ENCODE peak calls at places on chromosomes 6 and 20, in nine cellular contexts. G is brain microvascular endothelial cell, Z is activated B cell treated with CpG ODN at 0.5 μM for 24 hours, W is suprapubic skin, K is osteocyte, F is fibroblast of lung, E is NB4, O is ascending aorta, A is left lung. L is an unnamed sample.

GRCh38 chr6:54586251-54586650 is 260.3 kb upstream of the FAM83B start:
- DNase-seq in G (no peak), F (peak), K (no peak), Z (no peak), E (no peak), W (no peak), O (no peak), A (no peak), L (no peak)

GRCh38 chr20:64766-65322 is 22.6 kb upstream of the DEFB125 start:
- DNase-seq in O (no peak), K (no peak), Z (no peak), E (no peak), A (no peak), F (no peak), W (no peak), G (no peak), L (no peak)

GRCh38 chr6:17984399-17984798 is 3.0 kb downstream of the KIF13A start:
- DNase-seq in K (no peak), F (no peak), G (no peak), O (no peak), W (no peak), E (no peak), A (no peak), Z (no peak), L (no peak)

GRCh38 chr6:111573118-111573883 is 32.4 kb downstream of the TRAF3IP2 start:
- DNase-seq in W (no peak), G (peak), Z (no peak), F (peak), K (no peak), O (no peak), E (no peak), A (no peak), L (no peak)

GRCh38 chr6:51468704-51469103 is 618.7 kb downstream of the PKHD1 start:
- DNase-seq in O (no peak), K (no peak), F (no peak), E (no peak), Z (no peak), G (no peak), W (no peak), A (no peak), L (no peak)

GRCh38 chr6:141133346-141133745 is 999.4 kb upstream of the GJE1 start:
- DNase-seq in Z (no peak), F (peak), W (no peak), A (no peak), K (no peak), O (no peak), G (no peak), E (no peak), L (no peak)

GRCh38 chr20:597560-597959 is 12.5 kb downstream of the TCF15 start:
- DNase-seq in E (no peak), G (no peak), F (no peak), K (no peak), Z (no peak), O (no peak), W (no peak), A (no peak), L (no peak)

GRCh38 chr20:63177134-63177784 is 38.7 kb downstream of the YTHDF1 start:
- DNase-seq in K (no peak), Z (no peak), E (no peak), O (no peak), A (no peak), G (no peak), W (no peak), F (no peak), L (no peak)

GRCh38 chr20:4835244-4836177 is 113.8 kb downstream of the PRND start:
- DNase-seq in K (no peak), E (no peak), A (no peak), W (no peak), O (no peak), Z (no peak), F (peak), G (no peak), L (no peak)

GRCh38 chr6:133501675-133502275 is 260.6 kb downstream of the EYA4 start:
- DNase-seq in Z (no peak), O (no peak), K (no peak), F (no peak), G (no peak), A (no peak), W (no peak), E (no peak), L (no peak)

GRCh38 chr6:56624728-56625069 is 18.0 kb downstream of the DST start:
- DNase-seq in O (no peak), W (no peak), G (no peak), K (no peak), E (no peak), A (no peak), F (no peak), Z (no peak), L (no peak)

GRCh38 chr20:4602297-4602631 is 119.4 kb upstream of the PRND start:
- DNase-seq in K (no peak), G (no peak), O (no peak), E (no peak), W (no peak), Z (no peak), A (no peak), F (peak), L (no peak)

GRCh38 chr20:39651645-39652340 is 689.6 kb downstream of the DHX35 start:
- DNase-seq in F (no peak), Z (no peak), G (no peak), W (no peak), E (no peak), O (no peak), A (no peak), K (peak), L (no peak)

GRCh38 chr6:89976141-89977020 is 82.1 kb downstream of the GJA10 start:
- DNase-seq in Z (no peak), G (no peak), W (no peak), A (no peak), E (no peak), F (no peak), O (no peak), K (no peak), L (no peak)

GRCh38 chr6:85113934-85114582 is 335.8 kb upstream of the NT5E start:
- DNase-seq in F (no peak), A (no peak), W (no peak), K (no peak), O (no peak), Z (no peak), E (no peak), G (no peak), L (no peak)

GRCh38 chr6:54718541-54719023 is 128.0 kb upstream of the FAM83B start:
- DNase-seq in F (no peak), Z (no peak), O (no peak), A (no peak), W (no peak), G (no peak), K (no peak), E (no peak), L (no peak)

GRCh38 chr6:125747589-125748533 is 1.6 kb upstream of the HEY2 start:
- DNase-seq in Z (peak), G (no peak), K (peak), W (peak), A (peak), O (no peak), E (peak), F (no peak), L (peak)

GRCh38 chr6:125745281-125746018 is 4.0 kb upstream of the HEY2 start:
- DNase-seq in F (no peak), E (no peak), Z (no peak), O (no peak), G (no peak), W (no peak), K (no peak), A (no peak), L (no peak)

GRCh38 chr6:125748534-125749111 is 809 bp upstream of the HEY2 start:
- DNase-seq in E (peak), W (no peak), G (peak), Z (no peak), F (peak), K (no peak), A (no peak), O (no peak), L (no peak)

GRCh38 chr6:125746019-125746414 is 3.4 kb upstream of the HEY2 start:
- DNase-seq in A (no peak), Z (no peak), W (no peak), G (no peak), K (no peak), O (no peak), F (no peak), E (no peak), L (no peak)

GRCh38 chr6:125746731-125747588 is 2.5 kb upstream of the HEY2 start:
- DNase-seq in E (peak), Z (no peak), K (no peak), W (peak), F (peak), G (peak), O (peak), A (no peak), L (peak)
- TF ChIP-seq CTCF in E (no peak), Z (no peak), K (peak), W (no peak), F (no peak), G (peak), O (no peak), A (no peak), L (no peak)

GRCh38 chr20:32207626-32208498 is at the start of the genes PLAGL2 and POFUT1:
- DNase-seq in E (peak), W (peak), F (peak), Z (peak), G (peak), O (peak), K (peak), A (peak), L (peak)
- TF ChIP-seq CTCF in E (no peak), W (no peak), F (peak), Z (no peak), G (no peak), O (no peak), K (peak), A (no peak), L (peak)

DNA sequence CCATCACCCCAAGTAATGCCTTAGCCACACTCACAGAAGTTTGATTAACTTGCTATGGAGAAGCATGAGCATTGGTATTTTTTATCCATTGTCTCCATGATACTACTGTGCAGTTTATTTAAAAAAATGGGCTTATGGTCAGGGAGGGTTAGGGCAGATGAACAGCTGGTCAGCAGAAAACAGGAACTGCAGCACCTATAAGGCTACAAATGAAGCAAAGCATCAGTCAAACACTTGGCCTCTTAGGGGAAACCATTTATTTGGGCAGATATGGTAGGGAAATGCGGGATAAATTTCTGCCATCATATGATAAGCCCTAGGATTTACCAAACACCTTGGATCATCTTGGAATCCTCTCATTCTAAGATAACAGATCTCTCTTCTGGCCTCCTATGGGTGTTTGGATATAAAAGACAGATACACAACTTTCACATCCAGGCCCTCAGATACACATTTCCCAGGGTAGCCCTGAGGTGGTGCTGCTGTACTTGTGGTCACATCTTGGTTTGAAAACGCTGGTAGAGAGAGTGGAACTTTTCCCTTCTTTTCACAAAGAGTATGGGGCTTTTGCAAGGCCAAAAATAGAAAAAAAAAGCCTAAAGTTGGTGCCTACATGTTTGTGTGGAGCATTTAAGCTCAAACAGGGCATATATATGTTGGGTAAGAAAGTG is 42.8 kb upstream of the AHI1 start:
- DNase-seq in E (no peak), K (no peak), W (no peak), F (peak), G (peak), O (no peak), A (no peak), Z (no peak), L (no peak)
- TF ChIP-seq CTCF in E (peak), K (peak), W (no peak), F (peak), G (peak), O (no peak), A (no peak), Z (no peak), L (no peak)

DNA sequence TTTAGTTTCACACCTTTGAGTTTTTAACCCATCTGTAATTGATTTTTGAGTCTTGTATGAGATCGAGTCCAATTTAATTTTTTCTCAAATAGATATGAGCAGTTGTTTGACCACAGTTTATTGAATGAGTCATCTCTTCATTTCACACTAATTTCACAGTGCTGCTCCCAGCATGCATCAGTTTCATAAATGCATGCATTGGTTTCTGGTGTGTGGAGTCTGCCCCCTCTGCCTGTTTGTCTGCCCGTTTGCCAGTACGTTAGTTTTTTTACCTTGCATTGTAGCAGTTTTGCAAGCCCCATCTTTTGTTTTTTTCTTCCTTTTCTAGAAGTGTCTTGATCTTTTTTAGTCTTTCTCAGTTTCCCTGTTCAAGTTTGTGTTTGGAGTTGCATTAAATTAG is 11.9 kb downstream of the SLX4IP start:
- DNase-seq in W (no peak), O (no peak), F (peak), Z (no peak), E (peak), K (no peak), A (no peak), G (peak), L (peak)
- TF ChIP-seq CTCF in W (no peak), O (no peak), F (no peak), Z (no peak), E (peak), K (peak), A (no peak), G (peak), L (no peak)

DNA sequence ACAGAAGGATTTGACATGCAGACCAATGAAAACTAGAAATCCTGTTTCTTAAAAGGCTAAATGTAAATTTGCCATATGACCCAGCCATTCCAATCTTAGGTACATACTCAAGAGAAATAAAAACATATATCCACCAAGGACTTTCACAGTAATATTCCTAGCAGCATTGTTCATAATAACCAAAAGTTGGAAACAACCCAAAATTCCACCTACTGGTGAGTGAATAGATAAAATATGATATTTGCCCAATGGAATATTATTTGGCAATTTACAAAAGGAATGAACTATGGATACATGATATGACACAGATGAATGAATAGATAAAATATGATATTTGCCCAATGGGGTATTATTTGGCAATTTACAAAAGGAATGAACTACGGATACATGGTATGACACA is 22.7 kb downstream of the MTCL3 start:
- DNase-seq in W (no peak), G (no peak), Z (no peak), F (no peak), A (no peak), E (no peak), K (no peak), O (no peak), L (no peak)
- TF ChIP-seq CTCF in W (no peak), G (no peak), Z (no peak), F (no peak), A (no peak), E (no peak), K (no peak), O (no peak), L (no peak)